ENCODE peak calls at places on chromosomes 1 and 21, in seven cellular contexts. E is K562, H is ovary, O is sigmoid colon, J is heart left ventricle, F is stomach, T is gastrocnemius medialis. W is an unnamed sample. For H3K4me1, the result is how much of the 10 kb centered on the place peaks cover.

GRCh38 chr1:25232866-25233784 is 823 bp upstream of the SYF2 start:
- DNase-seq in E (peak), O (peak), F (peak), H (peak), J (peak), T (peak), W (peak)

GRCh38 chr1:44803312-44804095 is 3.3 kb downstream of the PLK3 start:
- DNase-seq in H (peak), F (no peak), T (no peak), J (peak), O (peak), E (no peak), W (peak)

GRCh38 chr1:170221031-170221430 is 75.3 kb downstream of the NTMT2 start:
- DNase-seq in E (no peak), T (peak), O (peak), H (no peak), J (no peak), F (no peak), W (no peak)

GRCh38 chr1:47751188-47751587 is 246.0 kb downstream of the TRABD2B start:
- DNase-seq in F (no peak), T (no peak), O (no peak), J (no peak), E (no peak), H (no peak), W (no peak)

GRCh38 chr1:28591708-28592313 is at the start of gene RAB42:
- DNase-seq in H (no peak), O (peak), F (peak), T (peak), J (peak), E (peak), W (no peak)

GRCh38 chr21:43881283-43881682 is 16.3 kb downstream of the AGPAT3 start:
- DNase-seq in J (no peak), E (no peak), F (no peak), O (no peak), H (no peak), T (no peak), W (peak)

GRCh38 chr1:70764747-70765146 is 282.9 kb downstream of the PTGER3 start:
- DNase-seq in H (no peak), O (no peak), T (no peak), E (no peak), J (no peak), F (no peak), W (no peak)

GRCh38 chr1:57218487-57219079 is 205.3 kb downstream of the DAB1 start:
- DNase-seq in J (no peak), H (no peak), O (no peak), F (no peak), T (no peak), E (peak), W (no peak)

GRCh38 chr1:89952021-89952995 is 42.6 kb upstream of the ZNF326 start:
- DNase-seq in F (no peak), T (no peak), J (no peak), H (no peak), E (no peak), O (no peak), W (no peak)

GRCh38 chr1:170010443-170010842 is 64.1 kb downstream of the KIFAP3 start:
- DNase-seq in O (no peak), F (no peak), J (peak), E (no peak), H (peak), T (no peak), W (no peak)

GRCh38 chr1:64766385-64766784 is 21.5 kb downstream of the RAVER2 start:
- DNase-seq in J (no peak), O (no peak), F (no peak), T (no peak), E (no peak), H (no peak), W (no peak)

GRCh38 chr1:2528966-2529750 is 905 bp downstream of the HES5 start:
- DNase-seq in F (no peak), E (peak), J (no peak), O (no peak), T (no peak), H (no peak), W (no peak)

GRCh38 chr1:212477014-212477679 is 44.4 kb downstream of the NENF start:
- DNase-seq in J (peak), T (peak), H (peak), E (peak), F (peak), O (peak), W (peak)

GRCh38 chr1:231663211-231663792 is 36.7 kb downstream of the DISC1 start:
- DNase-seq in J (no peak), F (no peak), E (no peak), H (no peak), O (no peak), T (no peak), W (no peak)

GRCh38 chr1:119276558-119276957 is 92.0 kb upstream of the HAO2 start:
- DNase-seq in E (no peak), H (no peak), F (no peak), J (no peak), O (no peak), T (no peak), W (no peak)

GRCh38 chr1:26998319-26999300 is 5.1 kb downstream of the TRNP1 start:
- DNase-seq in E (no peak), O (no peak), F (no peak), H (no peak), J (no peak), T (no peak), W (no peak)

GRCh38 chr1:17540255-17541001 is 930 bp downstream of the ARHGEF10L start:
- DNase-seq in F (no peak), T (no peak), J (peak), H (peak), O (peak), E (no peak), W (no peak)

GRCh38 chr1:11314959-11315358 is 42.0 kb downstream of the UBIAD1 start:
- DNase-seq in H (no peak), E (no peak), T (no peak), O (no peak), F (no peak), J (no peak), W (no peak)

GRCh38 chr1:160428655-160429054 is 28.3 kb downstream of the VANGL2 start:
- DNase-seq in J (no peak), F (peak), E (peak), T (no peak), H (no peak), O (no peak), W (no peak)

GRCh38 chr1:4853930-4854329 is 199.5 kb downstream of the AJAP1 start:
- DNase-seq in H (no peak), T (no peak), F (no peak), E (no peak), J (no peak), O (no peak), W (no peak)

GRCh38 chr1:17007121-17007520 is 4.6 kb downstream of the ATP13A2 start:
- DNase-seq in O (no peak), T (no peak), J (no peak), H (no peak), E (no peak), F (no peak), W (no peak)

GRCh38 chr1:67888707-67889106 is 55.4 kb upstream of the GNG12 start:
- DNase-seq in F (no peak), T (no peak), H (no peak), J (no peak), O (no peak), E (no peak), W (no peak)

GRCh38 chr1:220874201-220874655 is 5.0 kb upstream of the HLX start:
- DNase-seq in E (peak), J (no peak), O (no peak), F (no peak), H (no peak), T (no peak), W (peak)

GRCh38 chr1:19435851-19436465 is 49.4 kb downstream of the CAPZB start:
- DNase-seq in F (no peak), J (no peak), T (peak), H (no peak), O (peak), E (no peak), W (no peak)

GRCh38 chr21:24759348-24760118 is 847.7 kb downstream of the MRPL39 start:
- DNase-seq in T (no peak), F (no peak), E (no peak), H (no peak), O (no peak), J (no peak), W (no peak)

GRCh38 chr21:34337741-34338140 is 26.1 kb upstream of the KCNE2 start:
- DNase-seq in T (no peak), O (no peak), J (no peak), F (no peak), H (no peak), E (no peak), W (no peak)

GRCh38 chr21:35933466-35933865 is 126.9 kb downstream of the SETD4 start:
- DNase-seq in H (peak), T (peak), F (no peak), J (peak), E (no peak), O (peak), W (no peak)

GRCh38 chr1:110633646-110634030 is 27.5 kb upstream of the KCNA2 start:
- DNase-seq in F (no peak), J (no peak), H (no peak), O (no peak), E (no peak), T (no peak), W (no peak)
- H3K4me1 ChIP-seq in F (under half), J (under half), H (under half), O (under half), E (under half), T (under half), W (half or more)

GRCh38 chr1:76611782-76612445 is 255.4 kb upstream of the ST6GALNAC5 start:
- DNase-seq in F (no peak), O (no peak), H (no peak), J (no peak), T (no peak), E (no peak), W (no peak)

DNA sequence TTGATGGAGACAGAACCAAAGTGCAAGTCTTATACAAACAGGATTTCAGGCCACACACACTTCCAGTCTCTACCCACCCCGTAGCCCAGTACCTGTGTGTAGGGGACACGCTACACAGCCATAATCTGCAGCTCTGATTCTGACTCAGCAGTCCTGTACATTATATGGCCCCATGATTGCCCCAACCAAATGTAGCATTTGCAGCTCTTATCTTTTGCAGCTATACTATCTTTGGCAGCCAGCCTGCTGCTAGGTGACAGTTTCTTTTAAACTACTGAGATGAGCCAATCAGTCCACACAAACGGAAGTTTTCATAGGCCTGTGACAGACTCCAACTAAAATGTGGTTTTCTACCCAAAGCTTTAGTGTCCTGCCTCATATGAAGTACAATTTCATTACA is 259.6 kb upstream of the ST6GALNAC5 start:
- DNase-seq in T (no peak), H (no peak), O (no peak), J (no peak), E (no peak), F (no peak), W (no peak)
- TF ChIP-seq POLR2A in T (no peak), H (no peak), O (no peak), J (no peak), E (no peak), F (no peak), W (no peak)

GRCh38 chr1:201053155-201053860 is 29.8 kb upstream of the KIF21B start:
- DNase-seq in O (no peak), E (peak), J (no peak), T (no peak), H (no peak), F (no peak), W (no peak)

GRCh38 chr1:201051399-201051798 is 27.9 kb upstream of the KIF21B start:
- DNase-seq in O (no peak), F (no peak), H (no peak), E (no peak), J (no peak), T (no peak), W (no peak)

GRCh38 chr1:201048521-201048920 is 25.0 kb upstream of the KIF21B start:
- DNase-seq in F (no peak), H (no peak), O (no peak), T (no peak), E (no peak), J (no peak), W (no peak)

GRCh38 chr1:201050515-201051277 is 27.2 kb upstream of the KIF21B start:
- DNase-seq in F (no peak), O (no peak), E (no peak), H (no peak), T (no peak), J (no peak), W (no peak)

GRCh38 chr1:201049248-201049831 is 25.8 kb upstream of the KIF21B start:
- DNase-seq in E (no peak), H (no peak), T (no peak), O (no peak), J (no peak), F (no peak), W (no peak)
- H3K4me1 ChIP-seq in E (under half), H (under half), T (under half), O (under half), J (under half), F (under half), W (under half)

DNA sequence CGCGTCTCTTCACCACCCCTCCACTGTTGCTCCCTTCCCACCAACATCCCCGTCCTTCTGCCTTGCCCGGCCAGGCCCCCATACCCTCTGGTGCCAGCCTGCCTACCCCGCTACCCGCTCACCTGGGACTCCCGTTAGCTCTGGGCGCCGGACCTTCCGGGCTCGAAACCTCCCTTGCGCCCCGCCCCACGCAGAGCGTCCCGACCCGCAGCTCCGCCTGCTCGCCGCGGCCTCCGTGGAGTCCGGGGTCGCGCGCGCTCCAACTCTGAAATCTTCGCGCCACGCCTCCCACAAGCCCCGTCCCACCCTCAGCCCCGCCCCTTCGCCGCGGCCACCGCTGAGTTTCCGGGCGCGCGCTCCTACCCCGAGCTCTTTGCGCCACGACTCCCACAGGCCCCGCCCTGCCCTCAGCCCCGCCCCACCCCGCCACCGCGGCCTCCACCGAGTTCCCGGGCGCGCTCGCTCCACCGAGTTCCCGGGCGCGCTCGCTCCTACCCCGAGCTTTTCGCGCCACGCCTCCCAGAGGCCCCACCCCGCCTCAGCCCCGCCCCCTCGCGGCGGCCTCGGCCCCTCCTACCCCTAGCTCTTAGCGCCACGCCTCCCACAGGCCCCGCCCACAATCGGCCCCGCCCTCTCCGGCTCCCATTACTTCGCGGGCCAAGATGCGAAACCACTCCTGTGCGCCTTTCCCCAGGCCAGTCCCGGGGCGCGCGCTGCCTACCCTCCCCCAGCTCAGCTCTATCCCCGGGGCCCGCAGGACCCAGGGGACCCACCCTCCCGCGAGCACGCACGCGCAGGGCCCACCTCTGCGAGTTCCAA is at the start of gene IFT25:
- DNase-seq in O (peak), T (peak), E (peak), J (peak), H (peak), F (peak), W (peak)
- TF ChIP-seq POLR2A in O (peak), T (peak), E (peak), J (no peak), H (peak), F (peak), W (peak)

DNA sequence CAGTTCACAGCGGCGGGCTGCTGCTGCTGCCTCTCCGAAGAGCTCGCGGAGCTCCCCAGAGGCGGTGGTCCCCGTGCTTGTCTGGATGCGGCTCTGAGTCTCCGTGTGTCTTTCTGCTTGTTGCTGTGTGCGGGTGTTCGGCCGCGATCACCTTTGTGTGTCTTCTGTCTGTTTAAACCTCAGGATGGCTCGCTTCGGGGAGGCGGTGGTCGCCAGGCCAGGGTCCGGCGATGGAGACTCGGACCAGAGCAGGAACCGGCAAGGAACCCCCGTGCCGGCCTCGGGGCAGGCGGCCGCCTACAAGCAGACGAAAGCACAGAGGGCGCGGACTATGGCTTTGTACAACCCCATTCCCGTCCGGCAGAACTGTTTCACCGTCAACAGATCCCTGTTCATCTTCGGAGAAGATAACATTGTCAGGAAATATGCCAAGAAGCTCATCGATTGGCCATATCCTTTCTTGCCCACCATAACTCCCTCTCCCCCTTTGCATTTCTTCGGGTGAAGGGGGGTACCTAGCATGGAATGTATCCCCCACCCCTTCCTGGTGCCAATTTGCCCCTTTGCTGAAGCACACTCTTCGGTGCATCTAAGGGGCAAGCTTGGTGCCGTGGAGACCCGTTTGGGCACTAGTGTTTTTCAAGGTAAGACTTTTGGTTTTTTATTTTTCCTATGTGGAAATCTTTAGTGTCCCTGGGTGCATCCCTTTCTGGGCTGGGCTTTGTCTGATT is 409 bp downstream of the CACNA1E start:
- DNase-seq in O (no peak), H (no peak), F (no peak), E (no peak), T (no peak), J (no peak), W (peak)
- H3K4me1 ChIP-seq in O (under half), H (under half), F (under half), E (under half), T (under half), J (under half), W (under half)

GRCh38 chr1:43650306-43650941 is 475 bp downstream of the KDM4A start:
- DNase-seq in H (peak), F (peak), E (peak), O (peak), T (peak), J (peak), W (peak)
- TF ChIP-seq POLR2A in H (peak), F (peak), E (peak), O (peak), T (peak), J (peak), W (peak)

W was measured in spleen.